ENCODE peak calls at places on chromosome 7, in four cellular contexts. S is neuronal stem cell; L is stromal cell of bone marrow; M is stimulated activated CD4-positive, alpha-beta T cell treated with anti-CD3 and anti-CD28 coated beads, Interleukin-2, amount 100 ng/mL, for 48 hours. U is an unnamed sample.

GRCh38 chr7:30922596-30922995 is 10.9 kb downstream of the AQP1 start:
- DNase-seq in M (no peak), L (no peak), S (no peak), U (no peak)

GRCh38 chr7:53350241-53350640 is 314.8 kb downstream of the POM121L12 start:
- DNase-seq in S (peak), M (peak), L (no peak), U (no peak)

GRCh38 chr7:74173074-74173473 is 1.1 kb upstream of the EIF4H start:
- DNase-seq in L (no peak), M (no peak), S (no peak), U (no peak)

GRCh38 chr7:74026406-74027123 is 1.4 kb upstream of the ELN start:
- DNase-seq in M (peak), L (peak), S (peak), U (no peak)

GRCh38 chr7:73970801-73971229 is 57.2 kb upstream of the ELN start:
- DNase-seq in S (no peak), M (no peak), L (no peak), U (no peak)

GRCh38 chr7:156941393-156942182 is 7.9 kb upstream of the NOM1 start:
- DNase-seq in M (no peak), L (no peak), S (no peak), U (no peak)

GRCh38 chr7:130649004-130649790 is 19.4 kb downstream of the COPG2 start:
- DNase-seq in S (no peak), L (peak), M (peak), U (no peak)

GRCh38 chr7:102830206-102830605 is 81.4 kb downstream of the FAM185A start:
- DNase-seq in S (no peak), L (no peak), M (no peak), U (no peak)

GRCh38 chr7:129952164-129952652 is 552 bp downstream of the UBE2H start:
- DNase-seq in S (no peak), L (no peak), M (peak), U (no peak)

GRCh38 chr7:29464693-29465092 is 98.9 kb upstream of the PRR15 start:
- DNase-seq in M (no peak), L (no peak), S (no peak), U (no peak)

GRCh38 chr7:4801839-4802231 is 26.4 kb downstream of the AP5Z1 start:
- DNase-seq in L (no peak), M (no peak), S (no peak), U (no peak)

GRCh38 chr7:77409005-77409738 is 7.0 kb downstream of the GSAP start:
- DNase-seq in L (no peak), M (no peak), S (no peak), U (no peak)

GRCh38 chr7:142381727-142382409 is 124.0 kb upstream of the PRSS58 start:
- DNase-seq in M (no peak), L (no peak), S (no peak), U (no peak)

GRCh38 chr7:13991791-13992620 is 2.5 kb upstream of the ETV1 start:
- DNase-seq in M (no peak), S (no peak), L (no peak), U (no peak)

GRCh38 chr7:45082031-45082830 is 6.5 kb downstream of the NACAD start:
- DNase-seq in M (no peak), L (no peak), S (no peak), U (no peak)

GRCh38 chr7:8442295-8442813 is 8.9 kb downstream of the NXPH1 start:
- DNase-seq in M (no peak), L (no peak), S (no peak), U (no peak)

GRCh38 chr7:92496876-92497275 is 19.1 kb upstream of the ERVW-1 start:
- DNase-seq in L (peak), S (no peak), M (no peak), U (no peak)

GRCh38 chr7:3481435-3481834 is 180.4 kb downstream of the SDK1 start:
- DNase-seq in L (no peak), M (no peak), S (no peak), U (no peak)

GRCh38 chr7:30113144-30113543 is 21.6 kb upstream of the MTURN start:
- DNase-seq in M (no peak), S (no peak), L (no peak), U (no peak)

GRCh38 chr7:157903715-157904114 is 566.9 kb downstream of the DNAJB6 start:
- DNase-seq in M (no peak), L (no peak), S (no peak), U (no peak)

GRCh38 chr7:41624818-41625217 is 78.1 kb downstream of the INHBA start:
- DNase-seq in M (no peak), S (no peak), L (no peak), U (no peak)

GRCh38 chr7:5143106-5143505 is 46.9 kb upstream of the WIPI2 start:
- DNase-seq in S (no peak), M (no peak), L (no peak), U (no peak)

GRCh38 chr7:111198255-111198654 is 107.3 kb downstream of the LRRN3 start:
- DNase-seq in S (no peak), L (peak), M (no peak), U (peak)

GRCh38 chr7:151429555-151430331 is 10.2 kb downstream of the CRYGN start:
- DNase-seq in L (no peak), M (no peak), S (no peak), U (no peak)

GRCh38 chr7:2242541-2243482 is 786 bp downstream of the NUDT1 start:
- DNase-seq in L (no peak), M (peak), S (no peak), U (no peak)

GRCh38 chr7:98881561-98882315 is 3.4 kb downstream of the TRRAP start:
- DNase-seq in S (no peak), M (no peak), L (no peak), U (no peak)

GRCh38 chr7:18829101-18829486 is 288.3 kb downstream of the TWIST1 start:
- DNase-seq in M (no peak), L (no peak), S (no peak), U (no peak)

GRCh38 chr7:50303082-50303893 is 1.2 kb upstream of the IKZF1 start:
- DNase-seq in L (no peak), S (no peak), M (no peak), U (no peak)

GRCh38 chr7:73461782-73462285 is 28.3 kb downstream of the FZD9 start:
- DNase-seq in M (no peak), S (no peak), L (no peak), U (no peak)

GRCh38 chr7:159010951-159011820 is 133.5 kb downstream of the VIPR2 start:
- DNase-seq in M (no peak), L (no peak), S (no peak), U (no peak)

GRCh38 chr7:4052126-4052525 is 630.0 kb upstream of the FOXK1 start:
- DNase-seq in M (no peak), S (no peak), L (no peak), U (no peak)

GRCh38 chr7:152142976-152143665 is 117.6 kb downstream of the GALNT11 start:
- DNase-seq in M (no peak), L (no peak), S (no peak), U (no peak)

GRCh38 chr7:82235710-82236109 is 207.9 kb downstream of the CACNA2D1 start:
- DNase-seq in L (no peak), M (no peak), S (no peak), U (no peak)

GRCh38 chr7:151897201-151897711 is 20.3 kb upstream of the PRKAG2 start:
- DNase-seq in L (no peak), S (no peak), M (no peak), U (no peak)

GRCh38 chr7:96219382-96220130 is 102.3 kb downstream of the SLC25A13 start:
- DNase-seq in S (no peak), M (no peak), L (peak), U (peak)

GRCh38 chr7:7770228-7770627 is 51.8 kb upstream of the RPA3 start:
- DNase-seq in L (no peak), M (no peak), S (no peak), U (no peak)

GRCh38 chr7:151020231-151020630 is 4.1 kb downstream of the ATG9B start:
- DNase-seq in L (no peak), S (no peak), M (no peak), U (no peak)

GRCh38 chr7:151890355-151891004 is 13.6 kb upstream of the PRKAG2 start:
- DNase-seq in L (no peak), S (no peak), M (no peak), U (no peak)

GRCh38 chr7:107027208-107027607 is 17.3 kb upstream of the PRKAR2B start:
- DNase-seq in S (no peak), M (no peak), L (no peak), U (no peak)